ENCODE peak calls at places on chromosomes 4 and X, in ten cellular contexts. Q is GM04504, W is progenitor cell of endocrine pancreas, Z is pancreas, D is lower leg skin, H is T-helper 1 cell, N is mucosa of gallbladder, U is naive B cell, O is right cardiac atrium, T is GM12865. B is an unnamed sample.
A peak's percentile ranks its signal among the peaks of the same experiment; 100 is the strongest.

GRCh38 chr4:47839259-47839658 is 1.4 kb upstream of the CORIN start:
- DNase-seq in O (peak; percentile 27), H (no peak), Q (no peak), N (no peak), W (no peak), Z (no peak), D (peak; percentile 30), T (peak; percentile 78), U (no peak), B (no peak)

GRCh38 chrX:148371251-148371650 is 129.2 kb upstream of the AFF2 start:
- DNase-seq in U (no peak), Z (no peak), D (no peak), W (no peak), O (no peak), N (no peak), H (no peak), Q (no peak), T (no peak), B (no peak)

GRCh38 chr4:22458112-22458511 is 57.8 kb downstream of the ADGRA3 start:
- DNase-seq in T (no peak), U (no peak), Z (no peak), Q (no peak), D (no peak), W (no peak), N (no peak), H (no peak), O (no peak), B (no peak)

GRCh38 chr4:108730579-108730978 is 32.3 kb downstream of the ETNPPL start:
- DNase-seq in W (no peak), O (no peak), Q (no peak), H (no peak), U (no peak), Z (no peak), N (no peak), T (no peak), D (no peak), B (no peak)

GRCh38 chrX:13287816-13288215 is 32.0 kb downstream of the ATXN3L start:
- DNase-seq in T (no peak), Z (no peak), Q (no peak), O (no peak), N (no peak), H (no peak), U (no peak), D (no peak), W (no peak), B (no peak)

GRCh38 chr4:100679926-100680325 is 162.1 kb upstream of the EMCN start:
- DNase-seq in W (no peak), H (no peak), D (no peak), U (no peak), Z (no peak), T (no peak), O (no peak), Q (no peak), N (no peak), B (no peak)

GRCh38 chrX:119684916-119685224 is 8.1 kb downstream of the SEPTIN6 start:
- DNase-seq in U (no peak), Q (no peak), D (no peak), N (no peak), H (no peak), W (no peak), T (no peak), Z (no peak), O (no peak), B (no peak)

GRCh38 chr4:135418353-135418752 is 1216.8 kb upstream of the PABPC4L start:
- DNase-seq in H (no peak), Z (no peak), Q (no peak), O (no peak), T (peak; percentile 8), U (no peak), W (no peak), D (no peak), N (no peak), B (no peak)

GRCh38 chr4:180437601-180438000 is 1805.6 kb upstream of the TENM3 start:
- DNase-seq in W (no peak), N (no peak), Z (no peak), U (no peak), T (no peak), Q (no peak), O (no peak), H (no peak), D (no peak), B (no peak)

GRCh38 chr4:137677851-137678250 is 145.6 kb upstream of the PCDH18 start:
- DNase-seq in O (no peak), H (no peak), D (no peak), U (no peak), N (no peak), Q (peak; percentile 63), Z (no peak), W (no peak), T (no peak), B (no peak)

GRCh38 chr4:154779362-154779947 is 1.6 kb upstream of the RBM46 start:
- DNase-seq in Z (no peak), W (no peak), D (no peak), U (no peak), Q (peak; percentile 11), N (no peak), O (no peak), T (peak; percentile 7), H (no peak), B (no peak)

GRCh38 chr4:104649631-104650030 is 154.9 kb upstream of the CXXC4 start:
- DNase-seq in Q (no peak), T (no peak), D (no peak), O (no peak), Z (no peak), H (no peak), N (no peak), U (no peak), W (no peak), B (no peak)

GRCh38 chr4:136219592-136220125 is 1312.6 kb downstream of the PCDH18 start:
- DNase-seq in Q (no peak), H (no peak), U (no peak), Z (no peak), O (no peak), T (no peak), N (no peak), W (no peak), D (no peak), B (no peak)

GRCh38 chrX:45353462-45353861 is 152.8 kb upstream of the DIPK2B start:
- DNase-seq in Z (no peak), T (no peak), U (no peak), H (no peak), Q (no peak), D (no peak), N (no peak), W (no peak), O (no peak), B (no peak)

GRCh38 chr4:161952382-161952781 is 211.4 kb downstream of the FSTL5 start:
- DNase-seq in U (no peak), H (no peak), Z (no peak), T (no peak), O (no peak), D (no peak), N (no peak), Q (no peak), W (no peak), B (no peak)

GRCh38 chr4:21191304-21191703 is 491.0 kb downstream of the PACRGL start:
- DNase-seq in Z (no peak), U (no peak), D (no peak), W (no peak), Q (no peak), O (no peak), H (no peak), T (no peak), N (no peak), B (no peak)